ENCODE peak calls at places on chromosomes 1 and 21, in nine cellular contexts. B is H1; U is PC-3; F is AG09309; J is naive thymus-derived CD4-positive, alpha-beta T cell; S is choroid plexus epithelial cell; E is psoas muscle; N is fibroblast of lung; V is heart left ventricle. C is an unnamed sample.

GRCh38 chr1:209202826-209203439 is 380.6 kb upstream of the CAMK1G start:
- DNase-seq in J (no peak), N (peak), V (no peak), S (peak), F (peak), U (peak), B (no peak), E (no peak), C (peak)

GRCh38 chr21:43362306-43362927 is 64.5 kb downstream of the SIK1 start:
- DNase-seq in E (peak), N (peak), B (peak), S (peak), J (peak), F (no peak), U (no peak), V (peak), C (peak)

GRCh38 chr1:29122662-29122986 is 1.1 kb downstream of the TMEM200B start:
- DNase-seq in B (peak), U (peak), V (peak), F (peak), E (peak), S (peak), N (peak), J (no peak), C (peak)

GRCh38 chr1:160549665-160550006 is 26.6 kb upstream of the SLAMF6 start:
- DNase-seq in U (no peak), E (no peak), J (no peak), N (no peak), S (no peak), F (no peak), V (no peak), B (no peak), C (no peak)

GRCh38 chr1:107536266-107536665 is 395.4 kb downstream of the NTNG1 start:
- DNase-seq in U (peak), V (no peak), S (no peak), E (no peak), J (no peak), N (peak), B (no peak), F (no peak), C (no peak)

GRCh38 chr1:117366982-117367768 is at the start of gene MAN1A2:
- DNase-seq in E (peak), U (peak), S (peak), B (peak), N (peak), F (no peak), J (peak), V (peak), C (peak)

GRCh38 chr1:59343576-59343840 is 46.6 kb downstream of the FGGY start:
- DNase-seq in N (no peak), V (no peak), B (no peak), J (no peak), E (no peak), S (no peak), U (no peak), F (no peak), C (no peak)

GRCh38 chr1:28190996-28191645 is 14.6 kb upstream of the PTAFR start:
- DNase-seq in V (no peak), U (no peak), F (no peak), J (no peak), E (no peak), S (no peak), B (no peak), N (no peak), C (peak)

GRCh38 chr1:212858461-212859265 is 588 bp downstream of the FLVCR1 start:
- DNase-seq in V (peak), U (peak), B (no peak), E (no peak), N (peak), J (no peak), S (peak), F (no peak), C (peak)

GRCh38 chr1:181101581-181102226 is 13.2 kb downstream of the IER5 start:
- DNase-seq in U (peak), N (peak), B (no peak), J (no peak), V (no peak), F (no peak), S (peak), E (no peak), C (peak)
- H3K4me3 ChIP-seq in U (peak), N (no peak), B (peak), J (no peak), V (no peak), F (no peak), S (peak), E (no peak), C (no peak)

GRCh38 chr1:8597455-8597854 is 220.0 kb downstream of the RERE start:
- DNase-seq in E (no peak), F (no peak), N (peak), U (no peak), V (no peak), J (no peak), S (peak), B (no peak), C (peak)

GRCh38 chr1:8600336-8600735 is 217.1 kb downstream of the RERE start:
- DNase-seq in E (no peak), F (no peak), J (no peak), N (no peak), S (no peak), B (no peak), U (no peak), V (no peak), C (peak)

GRCh38 chr1:8598783-8599182 is 218.7 kb downstream of the RERE start:
- DNase-seq in E (no peak), N (peak), U (no peak), F (no peak), J (no peak), B (no peak), S (peak), V (peak), C (peak)

GRCh38 chr1:8599813-8600212 is 217.6 kb downstream of the RERE start:
- DNase-seq in U (no peak), V (no peak), S (no peak), N (no peak), J (no peak), E (no peak), B (no peak), F (no peak), C (no peak)

DNA sequence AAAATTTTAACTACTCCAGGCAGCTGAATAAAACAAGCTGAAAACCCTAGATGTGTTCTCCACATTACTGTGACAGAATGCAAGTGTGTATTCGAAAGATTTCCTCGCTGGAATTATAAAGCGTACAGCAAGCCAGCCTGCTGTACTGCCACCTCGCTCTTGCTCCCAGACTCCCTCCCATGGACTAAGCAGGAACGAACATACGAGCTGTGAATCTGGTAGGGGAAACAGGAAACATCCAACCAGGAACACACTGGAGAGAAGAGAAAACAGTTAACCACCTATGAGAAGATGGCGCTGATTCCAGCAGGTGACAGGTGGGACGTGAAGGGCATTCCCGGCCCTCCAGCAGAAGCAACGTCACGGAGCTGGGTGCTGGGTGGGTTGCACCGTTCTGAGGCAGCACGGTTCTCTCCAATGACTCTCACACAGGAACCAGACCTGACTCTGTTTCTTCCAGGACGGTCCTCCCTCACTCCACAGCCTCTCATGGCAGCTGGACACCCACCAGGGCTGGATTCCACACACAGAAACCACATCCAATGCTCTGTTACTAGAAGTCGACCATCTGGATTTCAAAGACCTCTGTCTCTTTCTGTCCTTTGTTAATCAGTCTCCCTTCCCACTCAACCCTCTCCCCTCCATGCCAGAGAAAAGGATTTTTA is 219.2 kb downstream of the RERE start:
- DNase-seq in E (no peak), J (no peak), B (no peak), U (no peak), S (peak), F (no peak), N (peak), V (peak), C (peak)
- H3K4me3 ChIP-seq in E (peak), J (no peak), B (no peak), U (no peak), S (no peak), F (no peak), N (peak), V (peak), C (no peak)

DNA sequence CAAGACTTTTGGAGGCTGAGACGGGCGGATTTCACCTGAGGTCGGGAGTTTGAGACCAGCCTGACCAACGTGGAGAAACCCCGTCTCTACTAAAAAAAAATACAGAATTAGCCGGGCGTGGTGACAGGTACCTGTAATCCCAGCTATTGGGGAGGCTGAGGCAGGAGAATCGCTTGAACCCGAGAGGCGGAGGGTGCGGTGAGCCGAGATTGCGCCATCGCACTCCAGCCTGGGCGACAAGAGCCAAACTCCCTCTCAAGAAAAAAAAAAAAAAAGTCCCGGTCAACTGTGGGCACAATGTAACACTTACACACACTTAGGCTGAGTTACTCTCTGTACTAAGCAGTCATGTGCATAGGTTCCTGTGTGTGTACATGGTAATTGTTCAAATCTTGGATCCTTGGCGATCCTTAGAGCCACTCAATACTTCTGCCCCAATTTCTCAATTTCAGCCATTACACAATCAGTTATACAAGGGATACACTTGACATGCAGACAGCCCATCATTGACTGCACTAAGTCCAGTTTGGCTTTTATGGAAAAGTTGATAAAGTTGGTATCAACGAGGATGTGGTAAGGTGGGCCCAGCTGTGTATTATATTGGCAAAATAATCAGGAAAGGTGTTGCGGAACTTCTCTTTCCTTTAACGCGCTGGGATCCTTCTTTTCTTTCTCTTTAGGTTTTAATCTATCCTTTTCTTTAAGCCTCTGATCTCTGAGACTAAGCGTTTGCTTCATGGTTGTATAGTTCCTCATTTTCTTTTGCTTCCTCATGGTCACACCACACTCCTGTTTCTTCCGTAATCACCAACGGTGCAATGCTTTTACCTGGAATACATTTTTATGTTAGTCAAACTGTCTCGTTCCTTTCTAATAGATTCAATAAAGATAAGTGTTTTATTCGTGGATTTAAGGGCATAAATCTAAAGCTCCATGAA is 11.8 kb downstream of the SDCCAG8 start:
- DNase-seq in S (no peak), V (no peak), B (no peak), U (peak), N (peak), F (no peak), E (no peak), J (no peak), C (peak)
- H3K4me3 ChIP-seq in S (no peak), V (no peak), B (no peak), U (peak), N (no peak), F (no peak), E (no peak), J (no peak), C (no peak)

DNA sequence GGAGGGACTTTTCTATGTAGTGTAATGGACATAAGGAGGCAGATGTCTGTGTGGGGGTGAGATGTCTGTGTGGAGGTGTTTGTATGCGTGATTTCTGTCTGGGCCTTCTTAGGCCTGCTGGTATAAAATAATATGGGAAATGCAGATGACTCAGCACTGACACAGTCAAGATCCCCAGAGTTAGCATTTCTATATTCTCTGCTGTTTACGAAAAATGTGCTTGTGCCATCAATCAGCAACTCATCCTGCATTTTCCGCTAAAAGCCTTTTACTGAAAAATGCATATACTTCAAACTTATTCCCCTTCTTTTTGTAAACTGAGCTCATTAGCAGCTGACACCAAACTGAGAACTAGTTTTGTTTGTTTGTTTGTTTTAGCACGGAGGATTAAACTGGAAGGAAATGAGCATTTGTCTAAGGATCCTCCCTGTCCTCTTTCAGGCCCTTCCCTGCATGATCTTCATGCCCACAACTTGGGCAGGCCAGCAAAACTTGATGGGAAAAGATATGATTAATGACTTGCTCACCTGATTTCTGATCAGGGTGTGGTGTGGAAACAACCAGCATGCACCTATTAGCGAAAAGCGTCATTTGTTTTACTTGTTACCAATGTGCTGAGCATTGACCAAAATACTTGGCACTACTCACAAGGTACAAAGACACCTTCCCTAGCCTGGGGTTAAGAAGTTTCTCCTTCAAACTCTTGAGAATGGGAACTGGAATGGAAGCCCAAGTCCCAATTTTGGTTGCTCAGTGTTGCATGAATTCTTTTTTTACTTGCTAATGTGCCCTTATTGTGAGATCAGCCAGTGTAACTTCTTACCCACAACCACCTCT is 77.4 kb downstream of the NDUFS5 start:
- DNase-seq in N (peak), V (no peak), S (peak), F (no peak), B (no peak), J (no peak), U (peak), E (no peak), C (peak)
- H3K4me3 ChIP-seq in N (peak), V (no peak), S (no peak), F (no peak), B (peak), J (no peak), U (peak), E (no peak), C (no peak)

DNA sequence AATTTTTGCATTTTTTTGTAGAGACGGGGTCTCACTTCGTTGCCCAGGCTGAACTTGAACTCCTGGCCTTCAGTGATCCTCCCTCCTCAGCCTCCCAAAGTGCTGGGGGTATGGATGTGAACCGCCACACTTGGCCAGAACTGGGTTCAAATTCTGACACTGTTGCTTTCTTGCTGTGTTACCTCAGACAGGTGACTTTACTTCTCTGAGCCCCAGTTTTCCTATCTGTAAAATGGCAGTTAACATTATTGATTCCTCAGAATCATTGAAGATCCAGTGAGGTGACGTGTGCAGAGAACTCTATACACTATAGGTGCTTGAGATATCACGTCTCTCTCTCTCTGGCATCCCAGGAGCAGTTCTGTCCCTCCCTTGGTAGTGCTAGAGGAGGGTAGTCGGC is 3.0 kb upstream of the HPCA start:
- DNase-seq in F (no peak), E (no peak), V (no peak), N (no peak), B (no peak), J (no peak), U (no peak), S (no peak), C (no peak)
- H3K4me3 ChIP-seq in F (no peak), E (no peak), V (no peak), N (no peak), B (no peak), J (no peak), U (no peak), S (no peak), C (no peak)